ENCODE peak calls at places on chromosomes 2 and 18, in five cellular contexts. S is K562, I is cardiac muscle cell, A is colonic mucosa, X is GM20000. T is an unnamed sample.

GRCh38 chr2:19801367-19802087 is 100.3 kb downstream of the TTC32 start:
- DNase-seq in S (no peak), I (peak), A (no peak), X (no peak), T (no peak)

GRCh38 chr2:123717616-123718279 is 307.3 kb upstream of the CNTNAP5 start:
- DNase-seq in S (no peak), I (no peak), A (no peak), X (no peak), T (no peak)

GRCh38 chr2:75087726-75088125 is 111.6 kb downstream of the TACR1 start:
- DNase-seq in S (no peak), I (no peak), A (no peak), X (no peak), T (no peak)

GRCh38 chr2:30505500-30506180 is 58.6 kb downstream of the LCLAT1 start:
- DNase-seq in S (no peak), I (no peak), A (no peak), X (no peak), T (no peak)

GRCh38 chr2:162840598-162841246 is 2.2 kb upstream of the KCNH7 start:
- DNase-seq in S (peak), I (peak), A (peak), X (peak), T (peak)

GRCh38 chr2:12918841-12919445 is 202.2 kb downstream of the TRIB2 start:
- DNase-seq in S (no peak), I (peak), A (peak), X (no peak), T (no peak)

GRCh38 chr2:28896906-28897305 is 2.4 kb downstream of the WDR43 start:
- DNase-seq in S (no peak), I (peak), A (no peak), X (no peak), T (no peak)

GRCh38 chr18:3498705-3499451 is 48.9 kb downstream of the TGIF1 start:
- DNase-seq in S (no peak), I (peak), A (peak), X (peak), T (peak)

GRCh38 chr2:54306561-54306960 is 50.5 kb upstream of the TSPYL6 start:
- DNase-seq in S (no peak), I (no peak), A (no peak), X (no peak), T (no peak)

GRCh38 chr18:27712066-27712465 is 464.9 kb downstream of the CDH2 start:
- DNase-seq in S (no peak), I (no peak), A (no peak), X (no peak), T (no peak)

GRCh38 chr2:146874260-146874658 is 970.6 kb upstream of the ACVR2A start:
- DNase-seq in S (no peak), I (peak), A (no peak), X (no peak), T (no peak)

GRCh38 chr2:189232759-189233406 is 53.3 kb upstream of the COL5A2 start:
- DNase-seq in S (no peak), I (no peak), A (no peak), X (peak), T (peak)

GRCh38 chr2:3443685-3444084 is 64.2 kb downstream of the TRAPPC12 start:
- DNase-seq in S (no peak), I (no peak), A (no peak), X (no peak), T (no peak)

GRCh38 chr18:731185-731584 is 18.8 kb upstream of the ENOSF1 start:
- DNase-seq in S (peak), I (no peak), A (no peak), X (no peak), T (no peak)

GRCh38 chr18:56124186-56124585 is 514.2 kb downstream of the TXNL1 start:
- DNase-seq in S (no peak), I (peak), A (no peak), X (no peak), T (no peak)

GRCh38 chr2:197264332-197264731 is 46.2 kb downstream of the ANKRD44 start:
- DNase-seq in S (no peak), I (no peak), A (no peak), X (no peak), T (no peak)

GRCh38 chr2:172512810-172513523 is 42.9 kb upstream of the PDK1 start:
- DNase-seq in S (no peak), I (no peak), A (no peak), X (no peak), T (no peak)

GRCh38 chr2:186346216-186346615 is 139.8 kb upstream of the ZC3H15 start:
- DNase-seq in S (no peak), I (no peak), A (no peak), X (no peak), T (no peak)

GRCh38 chr2:193966590-193966989 is 1690.4 kb upstream of the SLC39A10 start:
- DNase-seq in S (no peak), I (peak), A (no peak), X (no peak), T (no peak)

GRCh38 chr2:215420471-215420935 is 15.4 kb downstream of the FN1 start:
- DNase-seq in S (no peak), I (peak), A (no peak), X (no peak), T (no peak)

GRCh38 chr18:78774741-78775141 is 204.9 kb upstream of the SALL3 start:
- DNase-seq in S (no peak), I (no peak), A (no peak), X (no peak), T (no peak)

GRCh38 chr2:196737046-196737445 is 62.4 kb downstream of the GTF3C3 start:
- DNase-seq in S (no peak), I (no peak), A (no peak), X (no peak), T (no peak)

GRCh38 chr18:34352385-34353163 is 127.9 kb upstream of the NOL4 start:
- DNase-seq in S (no peak), I (no peak), A (no peak), X (no peak), T (no peak)

GRCh38 chr2:115083711-115084110 is 641.3 kb downstream of the DPP10 start:
- DNase-seq in S (no peak), I (no peak), A (no peak), X (no peak), T (no peak)

GRCh38 chr2:12856934-12857660 is 140.4 kb downstream of the TRIB2 start:
- DNase-seq in S (no peak), I (peak), A (no peak), X (no peak), T (no peak)

GRCh38 chr2:75482398-75482797 is 78.3 kb downstream of the EVA1A start:
- DNase-seq in S (no peak), I (no peak), A (no peak), X (no peak), T (no peak)

GRCh38 chr2:221104391-221104811 is 467.7 kb downstream of the EPHA4 start:
- DNase-seq in S (no peak), I (peak), A (peak), X (no peak), T (no peak)

GRCh38 chr18:25814841-25815458 is 275.5 kb downstream of the SS18 start:
- DNase-seq in S (no peak), I (no peak), A (no peak), X (peak), T (peak)

GRCh38 chr2:44598731-44599529 is 237.2 kb downstream of the CAMKMT start:
- DNase-seq in S (no peak), I (no peak), A (no peak), X (no peak), T (peak)

GRCh38 chr2:42693013-42693575 is 70.8 kb downstream of the OXER1 start:
- DNase-seq in S (peak), I (no peak), A (no peak), X (no peak), T (no peak)

GRCh38 chr18:48134609-48135008 is 204.2 kb upstream of the SMAD2 start:
- DNase-seq in S (no peak), I (no peak), A (no peak), X (no peak), T (no peak)

GRCh38 chr2:119282966-119283511 is 59.4 kb downstream of the STEAP3 start:
- DNase-seq in S (no peak), I (no peak), A (no peak), X (no peak), T (no peak)

GRCh38 chr2:78707776-78708386 is 317.6 kb upstream of the REG3G start:
- DNase-seq in S (no peak), I (no peak), A (no peak), X (no peak), T (no peak)

GRCh38 chr18:23902396-23902795 is 112.2 kb upstream of the TTC39C start:
- DNase-seq in S (no peak), I (no peak), A (peak), X (no peak), T (no peak)

GRCh38 chr18:23259701-23260661 is 124.7 kb downstream of the CABLES1 start:
- DNase-seq in S (peak), I (peak), A (peak), X (peak), T (peak)

GRCh38 chr2:12502759-12503158 is 214.0 kb upstream of the TRIB2 start:
- DNase-seq in S (no peak), I (no peak), A (no peak), X (no peak), T (no peak)

GRCh38 chr2:128394004-128394730 is 75.5 kb upstream of the HS6ST1 start:
- DNase-seq in S (no peak), I (no peak), A (no peak), X (no peak), T (no peak)

GRCh38 chr2:231037731-231038482 is 584 bp downstream of the C2orf72 start:
- DNase-seq in S (peak), I (peak), A (no peak), X (peak), T (peak)

GRCh38 chr2:74516070-74516633 is 1.9 kb downstream of the TLX2 start:
- DNase-seq in S (no peak), I (peak), A (peak), X (peak), T (peak)

GRCh38 chr2:218261424-218262273 is 834 bp downstream of the GPBAR1 start:
- DNase-seq in S (no peak), I (no peak), A (no peak), X (no peak), T (no peak)

GRCh38 chr2:218262631-218263586 is 2.1 kb downstream of the GPBAR1 start:
- DNase-seq in S (no peak), I (no peak), A (no peak), X (no peak), T (no peak)

GRCh38 chr2:218264773-218265601 is 4.2 kb downstream of the GPBAR1 start:
- DNase-seq in S (no peak), I (no peak), A (peak), X (no peak), T (no peak)

GRCh38 chr2:218265626-218266025 is 4.3 kb downstream of the AAMP start:
- DNase-seq in S (no peak), I (no peak), A (no peak), X (no peak), T (no peak)

GRCh38 chr2:218263817-218264611 is 3.2 kb downstream of the GPBAR1 start:
- DNase-seq in S (no peak), I (no peak), A (no peak), X (no peak), T (no peak)
- TF ChIP-seq CTCF in S (peak), I (peak), A (no peak), X (no peak), T (no peak)

GRCh38 chr18:13799396-13799795 is 24.6 kb upstream of the MC5R start:
- DNase-seq in S (no peak), I (no peak), A (no peak), X (no peak), T (no peak)

GRCh38 chr18:13804305-13804704 is 19.6 kb upstream of the MC5R start:
- DNase-seq in S (no peak), I (no peak), A (no peak), X (no peak), T (no peak)

GRCh38 chr18:13800505-13801259 is 23.3 kb upstream of the MC5R start:
- DNase-seq in S (peak), I (peak), A (peak), X (peak), T (peak)

GRCh38 chr18:13797157-13797611 is 26.8 kb upstream of the MC5R start:
- DNase-seq in S (no peak), I (no peak), A (no peak), X (no peak), T (no peak)

DNA sequence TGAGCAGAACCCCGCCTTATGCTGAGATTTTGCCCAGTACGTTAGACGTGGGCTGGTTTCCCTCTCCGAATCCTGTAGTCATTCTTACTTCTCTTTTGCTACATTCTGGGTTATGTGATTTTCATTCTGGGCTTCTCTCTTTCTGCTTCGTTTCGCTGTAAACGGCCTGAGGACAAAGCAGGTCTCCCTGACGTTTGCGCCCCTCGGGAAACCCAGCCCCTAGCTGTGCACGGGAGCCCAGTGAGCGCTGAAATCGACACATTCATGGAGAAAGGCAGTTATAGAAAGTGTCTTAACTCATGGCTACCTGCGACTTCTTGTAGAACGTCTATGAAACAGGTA is 22.7 kb upstream of the MC5R start:
- DNase-seq in S (no peak), I (no peak), A (no peak), X (no peak), T (no peak)
- TF ChIP-seq CTCF in S (no peak), I (no peak), A (no peak), X (no peak), T (no peak)

DNA sequence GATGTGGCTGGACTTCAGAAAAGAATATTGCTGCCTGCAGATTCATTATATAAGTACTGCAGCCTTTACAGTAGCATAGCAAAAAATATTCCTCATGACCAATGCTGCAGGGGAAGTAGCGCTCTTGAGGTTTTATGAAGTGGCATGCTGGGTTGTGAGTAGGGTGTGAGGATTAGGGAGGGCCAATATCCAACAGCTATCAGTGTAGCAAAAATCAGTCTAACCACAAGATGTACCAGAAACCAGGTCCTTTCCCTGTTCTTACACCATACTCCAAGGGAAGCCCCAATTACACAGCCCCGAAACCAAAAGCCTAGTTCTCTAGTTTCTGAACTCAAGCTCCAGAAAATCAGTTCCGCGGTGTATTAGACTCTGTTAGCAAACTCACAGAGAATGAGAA is 1082.2 kb upstream of the DDX18 start:
- DNase-seq in S (no peak), I (no peak), A (no peak), X (no peak), T (no peak)
- TF ChIP-seq CTCF in S (no peak), I (no peak), A (no peak), X (no peak), T (no peak)

DNA sequence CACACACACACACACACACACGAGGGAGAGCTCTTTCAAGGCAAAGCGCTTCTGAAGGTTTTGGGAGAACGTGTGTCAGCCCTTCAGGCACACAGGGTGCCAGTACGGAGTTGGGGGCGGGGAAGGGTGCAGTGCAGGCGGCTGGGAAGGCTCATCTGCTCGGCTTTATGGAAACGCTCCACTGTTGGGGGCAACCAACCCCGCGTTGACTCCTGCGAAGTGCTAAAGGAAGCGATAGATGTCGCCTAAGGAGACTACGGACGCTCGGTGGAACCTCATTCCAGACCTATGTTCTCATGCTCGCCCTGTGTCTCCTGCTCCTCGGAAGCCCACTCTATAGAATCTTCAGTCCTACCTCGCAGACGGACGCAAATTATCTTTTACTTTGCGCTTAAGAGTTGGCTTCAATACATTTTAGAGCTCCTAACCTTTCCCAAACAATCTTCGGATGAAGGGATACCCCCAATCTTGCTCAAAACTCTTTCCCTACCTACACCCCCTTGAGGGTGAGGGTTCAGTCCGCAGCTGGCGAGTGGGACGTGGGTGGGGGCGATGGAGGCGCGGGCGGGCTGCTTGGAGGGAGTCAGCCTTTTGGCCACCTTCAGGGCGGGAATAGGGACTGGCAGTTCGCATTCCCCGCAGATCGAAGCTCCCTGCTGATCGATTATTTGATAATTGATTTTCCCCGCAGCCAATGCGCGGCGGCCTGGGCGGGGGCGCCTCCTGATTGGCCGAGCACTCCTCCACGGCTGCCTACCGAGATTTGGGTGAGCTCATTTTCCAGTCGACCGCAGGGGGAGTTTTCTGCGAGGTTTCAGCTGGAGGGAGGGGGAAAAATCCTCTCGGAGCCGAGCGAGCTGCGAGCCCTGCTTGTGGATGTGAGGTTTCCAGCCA is 1.9 kb upstream of the MEIS1 start:
- DNase-seq in S (peak), I (peak), A (peak), X (no peak), T (no peak)
- TF ChIP-seq CTCF in S (no peak), I (no peak), A (no peak), X (no peak), T (no peak)

DNA sequence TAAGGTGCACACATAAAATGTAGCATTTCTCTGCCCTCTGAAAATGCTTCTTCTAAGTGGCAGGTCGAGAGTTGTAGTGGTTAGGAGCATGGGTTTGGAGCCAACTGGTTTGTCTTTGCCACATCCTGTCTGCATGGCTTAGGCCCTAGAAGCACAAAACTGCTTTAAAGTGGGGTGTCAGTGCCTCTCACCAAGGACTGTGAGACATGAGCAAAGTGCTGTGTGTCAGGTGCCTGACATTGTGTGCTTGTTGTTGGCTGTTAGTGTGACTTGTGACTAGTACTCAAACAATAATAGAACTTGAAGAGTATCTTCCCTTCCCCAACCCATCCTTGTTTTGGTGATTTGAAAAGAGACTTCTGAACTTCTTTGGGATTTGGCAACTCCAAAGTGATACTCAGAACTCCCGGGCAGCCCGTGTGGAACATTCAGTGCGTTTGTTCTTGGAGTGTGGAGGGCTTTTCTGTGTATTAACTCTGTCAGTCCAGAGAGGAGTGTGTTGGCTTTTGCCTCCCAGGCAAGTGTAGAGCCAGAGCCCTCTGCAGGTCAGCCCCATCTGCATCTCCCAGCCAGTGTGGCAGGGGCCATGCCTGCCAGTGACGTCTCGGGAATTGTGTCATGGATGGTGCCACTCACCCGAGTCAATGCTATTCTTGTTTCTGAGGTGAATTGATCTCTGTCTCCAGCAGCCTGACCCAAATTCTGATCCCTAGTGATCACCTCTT is 5.0 kb downstream of the MGAT5 start:
- DNase-seq in S (no peak), I (no peak), A (no peak), X (no peak), T (no peak)
- TF ChIP-seq CTCF in S (no peak), I (no peak), A (no peak), X (no peak), T (no peak)

GRCh38 chr2:10675126-10675525 is 14.6 kb downstream of the NOL10 start:
- DNase-seq in S (no peak), I (no peak), A (no peak), X (no peak), T (no peak)

GRCh38 chr2:10680957-10681356 is 8.8 kb downstream of the NOL10 start:
- DNase-seq in S (no peak), I (no peak), A (no peak), X (no peak), T (no peak)

GRCh38 chr2:10680214-10680613 is 9.6 kb downstream of the NOL10 start:
- DNase-seq in S (no peak), I (no peak), A (no peak), X (no peak), T (no peak)

DNA sequence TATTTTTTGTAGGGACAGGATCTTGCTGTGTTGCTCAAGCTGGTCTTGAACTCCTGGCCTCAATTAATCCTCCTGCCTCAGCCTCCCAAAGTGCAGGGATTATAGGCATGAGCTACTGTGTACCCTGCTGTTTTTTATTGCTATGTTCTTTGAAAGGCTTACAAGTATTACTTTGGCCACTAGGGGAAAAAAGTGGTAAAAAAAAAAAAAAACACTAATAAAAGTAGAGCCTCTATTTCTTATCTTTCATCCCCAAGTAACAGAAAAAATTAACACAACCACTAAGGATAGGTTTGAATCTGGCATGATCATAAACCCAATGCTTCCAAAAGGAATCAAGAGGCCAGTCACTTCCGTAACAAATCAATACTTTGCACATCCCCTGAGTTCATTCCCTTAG is 11.6 kb downstream of the NOL10 start:
- DNase-seq in S (peak), I (no peak), A (no peak), X (no peak), T (no peak)
- TF ChIP-seq CTCF in S (no peak), I (peak), A (peak), X (no peak), T (no peak)

T was measured in GM13976.